ENCODE peak calls at places on chromosomes 4 and X, in eight cellular contexts. Y, F, D, C, X, A, E and J are unnamed samples.

GRCh38 chrX:44874481-44875184 is 1.6 kb downstream of the KDM6A start:
- DNase-seq in A (peak), D (no peak), Y (no peak), X (no peak), F (peak), E (peak), C (peak), J (no peak)

GRCh38 chrX:48631376-48632090 is 34.2 kb downstream of the WDR13 start:
- DNase-seq in Y (peak), D (peak), E (peak), F (peak), C (peak), A (peak), X (peak), J (peak)

GRCh38 chrX:101550362-101550761 is at the start of gene ARMCX1:
- DNase-seq in E (peak), A (peak), C (peak), X (peak), D (no peak), Y (no peak), F (peak), J (peak)

GRCh38 chr4:60923075-60923474 is 277.1 kb upstream of the ADGRL3 start:
- DNase-seq in A (no peak), Y (no peak), D (no peak), C (no peak), X (no peak), E (no peak), F (no peak), J (no peak)

GRCh38 chr4:146202665-146203064 is 11.7 kb upstream of the REELD1 start:
- DNase-seq in D (no peak), C (no peak), E (no peak), F (no peak), A (no peak), Y (no peak), X (no peak), J (no peak)

GRCh38 chr4:126899382-126899801 is 733.4 kb upstream of the INTU start:
- DNase-seq in C (no peak), A (no peak), Y (peak), E (no peak), X (no peak), D (no peak), F (peak), J (no peak)

GRCh38 chrX:16462912-16463311 is 187.0 kb upstream of the S100G start:
- DNase-seq in D (no peak), X (no peak), C (no peak), E (no peak), Y (no peak), F (no peak), A (no peak), J (no peak)

GRCh38 chr4:105461221-105462041 is 12.4 kb downstream of the PPA2 start:
- DNase-seq in C (peak), E (peak), Y (no peak), F (no peak), D (no peak), X (no peak), A (no peak), J (no peak)

GRCh38 chr4:47032405-47033106 is 1.2 kb downstream of the GABRB1 start:
- DNase-seq in X (peak), C (peak), D (peak), Y (no peak), E (peak), F (peak), A (peak), J (peak)

GRCh38 chrX:9788908-9789307 is 2.7 kb downstream of the SHROOM2 start:
- DNase-seq in C (no peak), E (no peak), F (peak), D (peak), X (no peak), Y (no peak), A (peak), J (no peak)

GRCh38 chr4:48268956-48269860 is at the start of gene TEC:
- DNase-seq in A (peak), F (peak), C (peak), D (no peak), X (peak), E (peak), Y (peak), J (peak)

GRCh38 chr4:69748176-69748575 is 12.2 kb downstream of the SULT1B1 start:
- DNase-seq in X (no peak), F (peak), Y (no peak), A (no peak), D (no peak), C (no peak), E (no peak), J (no peak)

GRCh38 chr4:74317616-74318256 is 9.5 kb downstream of the EPGN start:
- DNase-seq in A (no peak), X (no peak), Y (no peak), E (no peak), F (no peak), C (no peak), D (no peak), J (no peak)

GRCh38 chr4:25703731-25704388 is 48.2 kb downstream of the SLC34A2 start:
- DNase-seq in E (no peak), C (no peak), Y (no peak), X (no peak), A (no peak), F (no peak), D (no peak), J (no peak)

GRCh38 chr4:75823812-75824211 is 78.4 kb downstream of the PPEF2 start:
- DNase-seq in E (no peak), A (no peak), X (no peak), F (no peak), C (no peak), Y (no peak), D (no peak), J (no peak)

GRCh38 chr4:185849543-185850185 is 37.7 kb upstream of the SORBS2 start:
- DNase-seq in A (no peak), E (no peak), X (no peak), D (no peak), Y (no peak), C (no peak), F (no peak), J (no peak)

GRCh38 chr4:74772783-74773182 is 21.5 kb downstream of the BTC start:
- DNase-seq in X (peak), Y (no peak), C (no peak), E (no peak), D (no peak), F (no peak), A (no peak), J (no peak)

GRCh38 chr4:119729815-119730643 is 101.4 kb upstream of the PDE5A start:
- DNase-seq in E (peak), C (no peak), Y (peak), A (peak), D (peak), F (peak), X (no peak), J (no peak)

GRCh38 chr4:137521053-137521452 is 11.2 kb downstream of the PCDH18 start:
- DNase-seq in A (no peak), Y (no peak), X (no peak), E (no peak), F (no peak), C (no peak), D (no peak), J (no peak)

GRCh38 chr4:176981551-176981950 is 188.8 kb upstream of the VEGFC start:
- DNase-seq in D (no peak), C (no peak), F (no peak), X (no peak), E (no peak), A (no peak), Y (no peak), J (no peak)

GRCh38 chrX:75278991-75279390 is 5.1 kb downstream of the UPRT start:
- DNase-seq in E (no peak), D (no peak), C (no peak), F (no peak), Y (no peak), X (peak), A (no peak), J (no peak)

GRCh38 chr4:129350800-129351199 is 254.8 kb downstream of the C4orf33 start:
- DNase-seq in C (no peak), X (no peak), D (no peak), E (no peak), Y (no peak), A (no peak), F (no peak), J (no peak)

GRCh38 chrX:153818571-153819397 is 11.6 kb downstream of the PDZD4 start:
- DNase-seq in A (peak), Y (no peak), E (peak), F (no peak), X (peak), C (peak), D (no peak), J (no peak)

GRCh38 chr4:38086515-38087226 is 126.5 kb downstream of the PTTG2 start:
- DNase-seq in X (no peak), C (no peak), D (no peak), Y (no peak), E (no peak), F (no peak), A (no peak), J (no peak)

GRCh38 chrX:1246816-1247215 is 21.8 kb upstream of the CSF2RA start:
- DNase-seq in A (peak), D (peak), Y (peak), E (peak), X (peak), F (peak), C (peak), J (no peak)

GRCh38 chrX:40189018-40189417 is 91.3 kb upstream of the BCOR start:
- DNase-seq in D (no peak), Y (no peak), F (no peak), X (no peak), E (no peak), C (no peak), A (no peak), J (no peak)

GRCh38 chr4:52997132-52997416 is 135.0 kb downstream of the RASL11B start:
- DNase-seq in A (peak), C (no peak), Y (no peak), D (no peak), E (no peak), X (no peak), F (no peak), J (no peak)

GRCh38 chr4:89324671-89325070 is 17.1 kb upstream of the GPRIN3 start:
- DNase-seq in E (no peak), Y (no peak), X (no peak), D (no peak), A (no peak), F (no peak), C (peak), J (no peak)

GRCh38 chr4:122899682-122900081 is 22.7 kb downstream of the NUDT6 start:
- DNase-seq in A (no peak), F (no peak), Y (no peak), D (no peak), E (no peak), C (no peak), X (no peak), J (no peak)

DNA sequence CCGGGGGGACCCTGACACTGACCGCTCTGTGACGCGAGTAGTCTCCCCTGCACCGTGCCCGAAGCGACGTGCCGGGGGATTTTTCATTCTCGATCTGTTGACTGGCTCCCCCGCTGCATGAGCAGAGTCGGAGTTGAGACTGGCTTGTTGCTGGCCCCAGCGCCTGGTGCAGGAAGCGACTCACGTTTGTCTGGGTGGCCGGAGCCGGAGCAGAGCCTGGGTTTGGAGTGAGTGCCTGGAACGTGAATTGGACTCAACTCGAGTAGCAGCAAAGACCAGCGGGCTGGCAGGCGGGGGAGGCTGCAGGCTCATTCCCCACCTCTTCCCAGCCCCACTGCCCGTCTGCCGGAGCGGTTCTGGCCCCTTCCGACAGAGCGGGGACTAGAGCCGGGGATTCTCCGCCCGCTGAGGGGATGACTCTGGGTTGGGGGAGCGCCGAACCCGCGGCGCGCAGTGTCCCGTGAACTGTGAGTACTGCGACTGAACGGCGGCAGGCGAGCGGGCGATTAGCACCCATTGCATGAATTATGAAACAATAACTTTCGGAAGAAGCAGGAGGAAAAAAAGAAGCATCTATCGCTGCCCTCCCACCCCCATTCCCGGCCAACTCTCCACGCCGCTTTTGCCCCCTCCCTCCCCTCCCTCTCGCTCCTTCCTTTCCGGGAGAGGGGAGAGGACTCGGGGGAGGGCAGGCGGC is 635 bp downstream of the PCDH7 start:
- DNase-seq in C (no peak), D (no peak), F (peak), X (peak), Y (no peak), E (no peak), A (peak), J (no peak)
- TF ChIP-seq MAX in C (no peak), D (no peak), F (no peak), X (no peak), Y (no peak), E (no peak), A (no peak), J (no peak)

GRCh38 chrX:71910526-71911022 is at the start of gene NHSL2:
- DNase-seq in A (no peak), F (peak), X (peak), D (no peak), C (no peak), E (no peak), Y (no peak), J (peak)

GRCh38 chrX:71912156-71912555 is 1.5 kb downstream of the NHSL2 start:
- DNase-seq in A (no peak), C (no peak), X (no peak), Y (no peak), E (no peak), F (no peak), D (no peak), J (no peak)

GRCh38 chrX:71909956-71910355 is 689 bp upstream of the NHSL2 start:
- DNase-seq in E (no peak), A (no peak), X (peak), D (no peak), F (peak), C (no peak), Y (no peak), J (peak)

GRCh38 chrX:71911731-71912050 is 1.0 kb downstream of the NHSL2 start:
- DNase-seq in D (no peak), F (no peak), Y (no peak), C (no peak), X (no peak), A (no peak), E (no peak), J (no peak)

GRCh38 chrX:71911023-71911730 is 532 bp downstream of the NHSL2 start:
- DNase-seq in Y (no peak), D (no peak), X (peak), C (peak), E (no peak), F (peak), A (no peak), J (no peak)
- TF ChIP-seq MAX in Y (no peak), D (no peak), X (no peak), C (no peak), E (no peak), F (peak), A (no peak), J (peak)

GRCh38 chr4:83629945-83630684 is 94.2 kb downstream of the GPAT3 start:
- DNase-seq in E (peak), C (peak), A (peak), F (no peak), Y (no peak), X (no peak), D (no peak), J (no peak)
- TF ChIP-seq MAX in E (peak), C (no peak), A (no peak), F (no peak), Y (no peak), X (no peak), D (no peak), J (no peak)

GRCh38 chr4:66572949-66573348 is 902.7 kb upstream of the EPHA5 start:
- DNase-seq in E (no peak), X (no peak), C (no peak), D (no peak), A (no peak), F (peak), Y (no peak), J (no peak)

GRCh38 chr4:66571145-66571544 is 900.9 kb upstream of the EPHA5 start:
- DNase-seq in F (no peak), E (no peak), A (no peak), D (no peak), C (no peak), Y (no peak), X (no peak), J (no peak)

GRCh38 chr4:66577922-66578321 is 907.6 kb upstream of the EPHA5 start:
- DNase-seq in X (no peak), A (no peak), Y (no peak), D (no peak), F (no peak), C (no peak), E (no peak), J (no peak)

GRCh38 chr4:66574145-66574978 is 904.1 kb upstream of the EPHA5 start:
- DNase-seq in Y (no peak), C (no peak), F (peak), X (peak), E (no peak), D (no peak), A (no peak), J (no peak)

GRCh38 chr4:66575024-66575696 is 904.9 kb upstream of the EPHA5 start:
- DNase-seq in Y (no peak), F (peak), D (peak), X (no peak), C (no peak), A (no peak), E (no peak), J (no peak)
- TF ChIP-seq MAX in Y (no peak), F (no peak), D (no peak), X (no peak), C (no peak), A (no peak), E (no peak), J (no peak)

GRCh38 chr4:41715155-41715554 is 33.4 kb downstream of the PHOX2B start:
- DNase-seq in D (no peak), F (no peak), X (no peak), E (no peak), C (no peak), Y (no peak), A (no peak), J (no peak)

GRCh38 chr4:41714601-41715000 is 33.9 kb downstream of the PHOX2B start:
- DNase-seq in D (no peak), E (no peak), F (no peak), X (no peak), Y (no peak), C (no peak), A (no peak), J (no peak)

GRCh38 chr4:41712413-41712812 is 36.1 kb downstream of the PHOX2B start:
- DNase-seq in F (no peak), Y (no peak), D (no peak), E (no peak), X (no peak), C (no peak), A (no peak), J (no peak)

GRCh38 chr4:41709844-41710481 is 38.6 kb downstream of the PHOX2B start:
- DNase-seq in C (peak), D (no peak), Y (no peak), X (no peak), F (peak), E (peak), A (no peak), J (no peak)

GRCh38 chr4:41713768-41714167 is 34.8 kb downstream of the PHOX2B start:
- DNase-seq in F (no peak), C (no peak), E (no peak), A (no peak), D (no peak), X (no peak), Y (no peak), J (no peak)
- TF ChIP-seq MAX in F (no peak), C (no peak), E (no peak), A (no peak), D (no peak), X (no peak), Y (no peak), J (no peak)

GRCh38 chr4:147513952-147514351 is 33.1 kb downstream of the EDNRA start:
- DNase-seq in C (no peak), A (no peak), D (no peak), F (no peak), Y (no peak), E (no peak), X (no peak), J (no peak)

GRCh38 chr4:147515220-147515936 is 34.5 kb downstream of the EDNRA start:
- DNase-seq in C (no peak), F (no peak), D (no peak), X (no peak), Y (no peak), E (no peak), A (no peak), J (no peak)

GRCh38 chr4:147518846-147519767 is 38.2 kb downstream of the EDNRA start:
- DNase-seq in X (peak), D (peak), Y (peak), C (peak), F (peak), A (peak), E (peak), J (no peak)

GRCh38 chr4:147518086-147518485 is 37.2 kb downstream of the EDNRA start:
- DNase-seq in X (no peak), C (no peak), D (no peak), Y (no peak), E (no peak), A (no peak), F (no peak), J (no peak)

GRCh38 chr4:147516133-147516532 is 35.2 kb downstream of the EDNRA start:
- DNase-seq in C (no peak), E (no peak), X (no peak), F (no peak), D (no peak), Y (no peak), A (no peak), J (no peak)
- TF ChIP-seq MAX in C (no peak), E (no peak), X (no peak), F (no peak), D (no peak), Y (no peak), A (no peak), J (no peak)

DNA sequence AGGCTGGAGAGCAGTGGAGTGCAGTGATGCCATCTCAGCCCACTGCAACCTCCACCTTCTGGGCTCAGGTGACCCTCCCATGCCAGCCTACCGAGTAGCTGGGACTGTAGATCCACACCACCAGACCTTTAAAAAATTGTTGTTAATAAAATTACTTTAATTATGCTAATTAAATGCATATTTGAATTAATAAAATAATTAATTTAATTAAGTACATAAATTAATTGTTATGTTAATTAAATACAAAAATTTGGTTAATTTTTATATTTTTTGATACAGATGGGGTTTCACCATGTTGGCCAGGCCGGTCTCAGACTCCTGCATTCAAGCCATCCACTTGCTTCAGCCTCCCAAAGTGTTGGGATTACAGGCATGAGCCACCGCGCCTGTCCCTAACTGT is 12.6 kb upstream of the RAPGEF2 start:
- DNase-seq in X (no peak), A (no peak), C (no peak), Y (no peak), D (no peak), F (no peak), E (no peak), J (no peak)
- TF ChIP-seq MAX in X (no peak), A (no peak), C (no peak), Y (no peak), D (no peak), F (no peak), E (no peak), J (no peak)

DNA sequence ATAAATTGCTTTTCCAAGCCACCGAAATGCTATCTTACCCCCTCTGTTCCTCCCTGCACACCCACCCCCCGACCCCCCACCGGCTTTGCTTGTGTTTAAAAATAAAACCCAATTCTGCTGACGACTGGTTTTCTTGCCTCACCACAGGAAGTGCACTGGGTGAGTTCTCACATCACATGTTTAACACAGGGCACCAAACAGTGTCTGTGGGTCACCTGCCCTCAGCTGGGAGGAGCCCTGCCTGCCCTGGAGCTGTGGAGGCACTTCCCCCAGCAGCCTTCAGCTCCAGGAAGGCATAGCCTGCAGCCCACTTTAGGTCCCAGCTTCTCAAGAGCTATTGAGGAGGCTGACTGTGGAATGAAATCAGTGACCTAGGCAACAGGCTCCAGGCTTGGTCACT is 8.8 kb downstream of the TMEM255A start:
- DNase-seq in Y (no peak), D (no peak), C (peak), F (no peak), E (no peak), X (peak), A (no peak), J (no peak)
- TF ChIP-seq MAX in Y (no peak), D (no peak), C (peak), F (no peak), E (no peak), X (no peak), A (no peak), J (no peak)

GRCh38 chr4:24489870-24490269 is 94.5 kb downstream of the DHX15 start:
- DNase-seq in D (no peak), E (no peak), C (no peak), X (no peak), F (no peak), A (no peak), Y (no peak), J (no peak)
- TF ChIP-seq MAX in D (no peak), E (no peak), C (no peak), X (no peak), F (no peak), A (no peak), Y (no peak), J (no peak)